ENCODE peak calls at places on chromosome 10, in ten cellular contexts. N is CD4-positive, alpha-beta T cell; L is AG08396; C is progenitor cell of endocrine pancreas; J is stimulated activated CD4-positive, alpha-beta T cell treated with anti-CD3 and anti-CD28 coated beads, Interleukin-4, amount 100 ng/mL, for 48 hours; Z is C1 segment of cervical spinal cord; P is caudate nucleus; E is H54; I is IMR-90; V is skeletal muscle cell. Y is an unnamed sample.

GRCh38 chr10:102769375-102770107 is 25.8 kb downstream of the WBP1L start:
- DNase-seq in N (no peak), L (no peak), C (no peak), J (no peak), Z (no peak), P (no peak), E (no peak), I (peak; percentile 40), V (no peak), Y (no peak)

GRCh38 chr10:90167174-90168064 is 466.0 kb downstream of the KIF20B start:
- DNase-seq in N (no peak), L (no peak), C (no peak), J (no peak), Z (no peak), P (no peak), E (no peak), I (peak; percentile 17), V (peak; percentile 90), Y (no peak)

GRCh38 chr10:69838853-69839252 is 37.1 kb downstream of the COL13A1 start:
- DNase-seq in N (no peak), L (peak; percentile 41), C (no peak), J (no peak), Z (no peak), P (no peak), E (peak; percentile 77), I (peak; percentile 48), V (no peak), Y (no peak)

GRCh38 chr10:123848564-123849457 is 42.8 kb downstream of the CPXM2 start:
- DNase-seq in N (no peak), L (no peak), C (no peak), J (no peak), Z (no peak), P (no peak), E (no peak), I (no peak), V (no peak), Y (no peak)

GRCh38 chr10:113131611-113132330 is 181.7 kb downstream of the TCF7L2 start:
- DNase-seq in N (no peak), L (peak; percentile 71), C (no peak), J (no peak), Z (no peak), P (no peak), E (peak; percentile 12), I (peak; percentile 80), V (peak; percentile 81), Y (no peak)

GRCh38 chr10:53453196-53453595 is 680.6 kb upstream of the MBL2 start:
- DNase-seq in N (no peak), L (no peak), C (no peak), J (no peak), Z (no peak), P (no peak), E (no peak), I (no peak), V (no peak), Y (no peak)

GRCh38 chr10:31017534-31018361 is 13.9 kb downstream of the ZNF438 start:
- DNase-seq in N (no peak), L (no peak), C (no peak), J (no peak), Z (no peak), P (no peak), E (no peak), I (no peak), V (no peak), Y (no peak)

GRCh38 chr10:119197921-119198320 is 9.4 kb upstream of the GRK5 start:
- DNase-seq in N (no peak), L (peak; percentile 51), C (no peak), J (no peak), Z (no peak), P (no peak), E (peak; percentile 23), I (peak; percentile 90), V (no peak), Y (no peak)

GRCh38 chr10:124378817-124379510 is 39.8 kb downstream of the OAT start:
- DNase-seq in N (no peak), L (no peak), C (no peak), J (no peak), Z (no peak), P (peak; percentile 89), E (peak; percentile 41), I (no peak), V (no peak), Y (peak; percentile 60)

GRCh38 chr10:35375091-35375765 is 38.9 kb downstream of the CCNY start:
- DNase-seq in N (no peak), L (no peak), C (no peak), J (no peak), Z (no peak), P (no peak), E (no peak), I (peak; percentile 47), V (no peak), Y (no peak)

GRCh38 chr10:32332299-32332750 is 14.6 kb downstream of the EPC1 start:
- DNase-seq in N (peak; percentile 53), L (no peak), C (no peak), J (peak; percentile 58), Z (no peak), P (no peak), E (no peak), I (peak; percentile 25), V (no peak), Y (no peak)

GRCh38 chr10:77827383-77827782 is 99.2 kb downstream of the DLG5 start:
- DNase-seq in N (no peak), L (no peak), C (no peak), J (no peak), Z (no peak), P (no peak), E (no peak), I (peak; percentile 7), V (no peak), Y (no peak)

GRCh38 chr10:14510346-14510745 is 179.6 kb upstream of the FRMD4A start:
- DNase-seq in N (no peak), L (no peak), C (no peak), J (no peak), Z (no peak), P (no peak), E (no peak), I (no peak), V (no peak), Y (no peak)

GRCh38 chr10:16987129-16987670 is 142.4 kb downstream of the CUBN start:
- DNase-seq in N (no peak), L (no peak), C (no peak), J (no peak), Z (no peak), P (no peak), E (no peak), I (peak; percentile 87), V (no peak), Y (no peak)

GRCh38 chr10:129971381-129972144 is 7.5 kb upstream of the EBF3 start:
- DNase-seq in N (no peak), L (peak; percentile 92), C (peak; percentile 53), J (peak; percentile 48), Z (no peak), P (no peak), E (no peak), I (peak; percentile 22), V (no peak), Y (no peak)

GRCh38 chr10:31426425-31426824 is 107.4 kb downstream of the ZEB1 start:
- DNase-seq in N (no peak), L (peak; percentile 17), C (no peak), J (no peak), Z (no peak), P (no peak), E (no peak), I (peak; percentile 94), V (peak; percentile 84), Y (no peak)

GRCh38 chr10:62681211-62681940 is 123.1 kb upstream of the ADO start:
- DNase-seq in N (peak; percentile 42), L (no peak), C (no peak), J (peak; percentile 62), Z (no peak), P (no peak), E (no peak), I (no peak), V (peak; percentile 27), Y (no peak)

GRCh38 chr10:76337641-76338040 is 906.2 kb downstream of the LRMDA start:
- DNase-seq in N (no peak), L (peak; percentile 27), C (no peak), J (no peak), Z (no peak), P (no peak), E (no peak), I (peak; percentile 92), V (no peak), Y (no peak)